ENCODE peak calls at places on chromosome 10, in five cellular contexts. J, P, M, C and V are unnamed samples.

GRCh38 chr10:101777085-101777856 is 1.4 kb upstream of the FGF8 start:
- DNase-seq in J (no peak), P (no peak), M (no peak), C (no peak), V (no peak)

GRCh38 chr10:70267161-70267933 is 16.5 kb downstream of the NPFFR1 start:
- DNase-seq in J (no peak), P (no peak), M (peak; percentile 86), C (peak; percentile 37), V (peak; percentile 73)

GRCh38 chr10:14648936-14649335 is 125.8 kb downstream of the FAM107B start:
- DNase-seq in J (no peak), P (no peak), M (no peak), C (no peak), V (no peak)

GRCh38 chr10:36738738-36739431 is 386.5 kb upstream of the ANKRD30A start:
- DNase-seq in J (no peak), P (no peak), M (no peak), C (no peak), V (no peak)

GRCh38 chr10:74379474-74379873 is 228.5 kb downstream of the ADK start:
- DNase-seq in J (no peak), P (no peak), M (no peak), C (no peak), V (no peak)

GRCh38 chr10:44513592-44513991 is 128.7 kb upstream of the CXCL12 start:
- DNase-seq in J (no peak), P (no peak), M (no peak), C (no peak), V (no peak)

GRCh38 chr10:73886625-73887024 is 12.3 kb upstream of the CAMK2G start:
- DNase-seq in J (no peak), P (no peak), M (peak; percentile 62), C (no peak), V (no peak)

GRCh38 chr10:15824498-15824897 is 35.8 kb downstream of the MINDY3 start:
- DNase-seq in J (no peak), P (no peak), M (no peak), C (no peak), V (no peak)

GRCh38 chr10:3068201-3068967 is 1.0 kb downstream of the PFKP start:
- DNase-seq in J (peak; percentile 71), P (peak; percentile 82), M (peak; percentile 81), C (peak; percentile 60), V (no peak)

GRCh38 chr10:112379635-112380296 is 5.8 kb downstream of the ACSL5 start:
- DNase-seq in J (no peak), P (no peak), M (no peak), C (no peak), V (no peak)

GRCh38 chr10:5404188-5405041 is at the start of gene TUBAL3:
- DNase-seq in J (no peak), P (no peak), M (no peak), C (no peak), V (no peak)

GRCh38 chr10:29860159-29860558 is 199.2 kb downstream of the JCAD start:
- DNase-seq in J (no peak), P (no peak), M (no peak), C (no peak), V (no peak)
- H3K27ac ChIP-seq in J (no peak overlapping the region), P (no peak overlapping the region), M (no peak overlapping the region), C (no peak overlapping the region), V (peak overlapping the region; percentile 61)

GRCh38 chr10:50540826-50541122 is 83.0 kb downstream of the SGMS1 start:
- DNase-seq in J (no peak), P (no peak), M (no peak), C (no peak), V (no peak)
- H3K4me1 ChIP-seq in J (peaks cover 26% of the 10 kb centered on the region), P (peaks cover 4% of the 10 kb centered on the region), M (peaks cover 11% of the 10 kb centered on the region), C (peaks cover 3% of the 10 kb centered on the region), V (no peaks in the 10 kb centered on the region)

GRCh38 chr10:27801171-27801785 is 55.7 kb upstream of the MKX start:
- DNase-seq in J (no peak), P (no peak), M (no peak), C (no peak), V (no peak)
- H3K27ac ChIP-seq in J (no peak overlapping the region), P (no peak overlapping the region), M (no peak overlapping the region), C (no peak overlapping the region), V (no peak overlapping the region)

GRCh38 chr10:56679578-56679977 is 318.5 kb upstream of the ZWINT start:
- DNase-seq in J (no peak), P (no peak), M (no peak), C (no peak), V (no peak)
- H3K4me1 ChIP-seq in J (no peaks in the 10 kb centered on the region), P (no peaks in the 10 kb centered on the region), M (no peaks in the 10 kb centered on the region), C (no peaks in the 10 kb centered on the region), V (no peaks in the 10 kb centered on the region)

DNA sequence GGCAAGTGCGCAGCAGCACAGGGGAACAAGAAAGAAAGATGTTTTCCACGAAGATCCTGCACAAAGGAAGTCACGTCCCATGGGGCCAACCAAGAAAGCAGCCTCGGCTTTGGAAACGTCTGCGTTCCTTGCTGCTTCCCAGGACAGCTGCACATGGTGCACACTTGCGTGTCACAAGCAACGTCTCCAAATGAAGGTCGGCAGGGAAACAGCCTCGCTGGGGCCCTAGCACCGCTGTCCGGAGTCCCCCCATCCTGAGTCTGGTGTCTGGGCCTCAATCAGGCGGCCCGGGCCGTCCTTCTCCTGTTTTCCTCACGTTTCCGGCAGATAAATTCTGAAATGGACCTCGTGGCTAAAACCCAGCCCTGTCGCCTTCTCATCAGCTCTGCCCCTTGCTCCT is 206.2 kb downstream of the DIP2C start:
- DNase-seq in J (no peak), P (peak; percentile 60), M (no peak), C (peak; percentile 20), V (no peak)
- H3K27ac ChIP-seq in J (no peak overlapping the region), P (no peak overlapping the region), M (no peak overlapping the region), C (no peak overlapping the region), V (no peak overlapping the region)

DNA sequence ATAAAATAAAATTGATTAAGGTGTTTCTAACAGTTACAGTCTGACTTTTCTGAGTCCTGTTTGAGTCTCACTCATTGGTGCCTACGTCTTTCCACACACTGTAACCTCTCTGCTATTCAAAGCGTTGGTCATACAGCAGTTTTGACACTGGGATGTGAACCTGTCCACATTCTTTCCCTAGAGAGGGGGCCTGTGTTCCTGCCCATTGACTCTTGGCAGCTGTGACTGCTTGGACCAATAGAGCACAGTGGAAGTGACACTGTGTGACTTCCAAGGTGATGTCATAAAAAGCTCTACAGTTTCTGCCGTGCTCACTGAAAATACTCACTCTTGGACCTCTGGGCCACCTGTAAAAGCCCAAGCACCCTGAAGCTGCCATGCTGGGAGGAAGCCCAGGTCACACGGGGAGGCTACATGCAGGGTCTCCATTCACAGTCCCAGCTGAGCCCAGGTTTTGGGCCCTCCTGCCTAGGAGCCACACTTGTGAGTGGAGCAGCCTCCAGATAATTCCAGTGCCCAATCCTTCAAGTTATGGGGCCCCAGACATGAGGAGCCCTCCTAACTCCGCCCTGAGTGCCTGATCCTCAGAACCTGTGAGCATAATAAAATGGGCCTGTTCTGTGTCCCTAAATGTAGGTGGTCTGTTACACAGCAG is 704 bp upstream of the ANTXRL start:
- DNase-seq in J (no peak), P (peak; percentile 31), M (peak; percentile 20), C (no peak), V (peak; percentile 28)
- H3K4me1 ChIP-seq in J (no peaks in the 10 kb centered on the region), P (peaks cover 13% of the 10 kb centered on the region), M (no peaks in the 10 kb centered on the region), C (peaks cover 8% of the 10 kb centered on the region), V (no peaks in the 10 kb centered on the region)